ENCODE peak calls at places on chromosomes 1 and 21, in six cellular contexts. W is NCI-H345; B is effector memory CD8-positive, alpha-beta T cell; D is heart left ventricle; M is heart right ventricle; U is GM04504. J is an unnamed sample.
A peak's percentile ranks its signal among the peaks of the same experiment; 100 is the strongest.

GRCh38 chr1:119808972-119809550 is 2.2 kb downstream of the REG4 start:
- DNase-seq in W (peak; percentile 88), B (peak; percentile 44), D (peak; percentile 73), M (peak; percentile 70), U (peak; percentile 24), J (peak; percentile 70)

GRCh38 chr21:23452384-23453083 is 2154.7 kb downstream of the MRPL39 start:
- DNase-seq in W (no peak), B (no peak), D (no peak), M (no peak), U (no peak), J (no peak)

GRCh38 chr1:8142955-8143629 is 117.0 kb upstream of the ERRFI1 start:
- DNase-seq in W (no peak), B (no peak), D (no peak), M (no peak), U (no peak), J (no peak)

GRCh38 chr1:198492872-198493271 is 47.6 kb downstream of the ATP6V1G3 start:
- DNase-seq in W (no peak), B (no peak), D (no peak), M (no peak), U (peak; percentile 84), J (no peak)

GRCh38 chr1:3787347-3787710 is 9.0 kb downstream of the LRRC47 start:
- DNase-seq in W (no peak), B (peak; percentile 52), D (no peak), M (peak; percentile 8), U (no peak), J (no peak)

GRCh38 chr1:162855461-162856150 is 5.4 kb downstream of the CCDC190 start:
- DNase-seq in W (no peak), B (no peak), D (no peak), M (no peak), U (no peak), J (no peak)

GRCh38 chr1:156114919-156115513 is 505 bp downstream of the LMNA start:
- DNase-seq in W (peak; percentile 63), B (no peak), D (peak; percentile 73), M (no peak), U (no peak), J (no peak)

GRCh38 chr1:22689505-22689904 is 21.1 kb upstream of the EPHB2 start:
- DNase-seq in W (peak; percentile 84), B (no peak), D (no peak), M (no peak), U (peak; percentile 72), J (no peak)

GRCh38 chr21:28393279-28393678 is 599.4 kb downstream of the LTN1 start:
- DNase-seq in W (peak; percentile 93), B (no peak), D (no peak), M (no peak), U (no peak), J (no peak)

GRCh38 chr1:177122869-177123268 is 41.6 kb downstream of the ASTN1 start:
- DNase-seq in W (no peak), B (no peak), D (no peak), M (no peak), U (no peak), J (no peak)

GRCh38 chr1:67761730-67762129 is 71.5 kb downstream of the GNG12 start:
- DNase-seq in W (no peak), B (no peak), D (no peak), M (no peak), U (no peak), J (no peak)

GRCh38 chr21:46349134-46349760 is 25.3 kb downstream of the PCNT start:
- DNase-seq in W (no peak), B (no peak), D (no peak), M (no peak), U (no peak), J (no peak)

GRCh38 chr1:208120426-208120790 is 123.8 kb downstream of the PLXNA2 start:
- DNase-seq in W (no peak), B (no peak), D (no peak), M (no peak), U (no peak), J (no peak)

GRCh38 chr1:151841141-151841540 is 1.5 kb upstream of the C2CD4D start:
- DNase-seq in W (no peak), B (no peak), D (no peak), M (no peak), U (no peak), J (peak; percentile 6)

GRCh38 chr1:229047161-229047840 is 223.6 kb upstream of the RAB4A start:
- DNase-seq in W (no peak), B (no peak), D (no peak), M (no peak), U (no peak), J (no peak)

GRCh38 chr1:29749021-29749420 is 512.7 kb downstream of the PTPRU start:
- DNase-seq in W (no peak), B (no peak), D (no peak), M (no peak), U (no peak), J (no peak)

GRCh38 chr1:70220015-70220414 is 1.2 kb upstream of the SRSF11 start:
- DNase-seq in W (no peak), B (no peak), D (no peak), M (no peak), U (no peak), J (no peak)

GRCh38 chr1:41454406-41454805 is 30.1 kb downstream of the EDN2 start:
- DNase-seq in W (no peak), B (no peak), D (peak; percentile 67), M (peak; percentile 31), U (no peak), J (peak; percentile 72)

GRCh38 chr21:40689816-40690215 is 157.1 kb downstream of the DSCAM start:
- DNase-seq in W (no peak), B (no peak), D (no peak), M (no peak), U (no peak), J (no peak)

J was measured in left cardiac atrium.